ENCODE peak calls at places on chromosome 12, in nine cellular contexts. One of them, this sample, is unnamed.

GRCh38 chr12:65171073-65171472 is 1.7 kb downstream of the LEMD3 start:
- DNase-seq in NAMALWA: no peak
- DNase-seq in NCI-H1048: no peak
- DNase-seq in NCI-H1105 treated with DMSO at 0.1 percent for 48 hours: no peak
- DNase-seq in cardiac fibroblast: no peak
- DNase-seq in brain microvascular endothelial cell: no peak
- DNase-seq in astrocyte of the cerebellum: no peak
- DNase-seq in nucleus accumbens: no peak
- DNase-seq in kidney: no peak
- DNase-seq in this sample: no peak

GRCh38 chr12:78684419-78684818 is 180.2 kb upstream of the SYT1 start:
- DNase-seq in NAMALWA: no peak
- DNase-seq in NCI-H1048: no peak
- DNase-seq in NCI-H1105 treated with DMSO at 0.1 percent for 48 hours: peak; percentile 38
- DNase-seq in cardiac fibroblast: no peak
- DNase-seq in brain microvascular endothelial cell: no peak
- DNase-seq in astrocyte of the cerebellum: no peak
- DNase-seq in nucleus accumbens: no peak
- DNase-seq in kidney: no peak
- DNase-seq in this sample: no peak

GRCh38 chr12:20798561-20798960 is 11.9 kb upstream of the SLCO1B3 start:
- DNase-seq in NAMALWA: peak; percentile 13
- DNase-seq in NCI-H1048: no peak
- DNase-seq in NCI-H1105 treated with DMSO at 0.1 percent for 48 hours: peak; percentile 38
- DNase-seq in cardiac fibroblast: peak; percentile 43
- DNase-seq in brain microvascular endothelial cell: peak; percentile 31
- DNase-seq in astrocyte of the cerebellum: peak; percentile 23
- DNase-seq in nucleus accumbens: no peak
- DNase-seq in kidney: no peak
- DNase-seq in this sample: no peak

GRCh38 chr12:99154983-99155336 is 492.6 kb upstream of the GARIN6 start:
- DNase-seq in NAMALWA: no peak
- DNase-seq in NCI-H1048: no peak
- DNase-seq in NCI-H1105 treated with DMSO at 0.1 percent for 48 hours: no peak
- DNase-seq in cardiac fibroblast: no peak
- DNase-seq in brain microvascular endothelial cell: no peak
- DNase-seq in astrocyte of the cerebellum: no peak
- DNase-seq in nucleus accumbens: no peak
- DNase-seq in kidney: no peak
- DNase-seq in this sample: no peak

GRCh38 chr12:52506858-52507715 is 13.1 kb downstream of the KRT5 start:
- DNase-seq in NAMALWA: peak; percentile 50
- DNase-seq in NCI-H1048: no peak
- DNase-seq in NCI-H1105 treated with DMSO at 0.1 percent for 48 hours: peak; percentile 9
- DNase-seq in cardiac fibroblast: peak; percentile 91
- DNase-seq in brain microvascular endothelial cell: peak; percentile 78
- DNase-seq in astrocyte of the cerebellum: peak; percentile 73
- DNase-seq in nucleus accumbens: no peak
- DNase-seq in kidney: no peak
- DNase-seq in this sample: no peak

GRCh38 chr12:124938606-124939427 is 24.4 kb upstream of the UBC start:
- DNase-seq in NAMALWA: peak; percentile 53
- DNase-seq in NCI-H1048: no peak
- DNase-seq in NCI-H1105 treated with DMSO at 0.1 percent for 48 hours: no peak
- DNase-seq in cardiac fibroblast: peak; percentile 91
- DNase-seq in brain microvascular endothelial cell: peak; percentile 88
- DNase-seq in astrocyte of the cerebellum: peak; percentile 70
- DNase-seq in nucleus accumbens: no peak
- DNase-seq in kidney: peak; percentile 84
- DNase-seq in this sample: no peak

GRCh38 chr12:106415134-106415533 is 57.6 kb downstream of the POLR3B start:
- DNase-seq in NAMALWA: no peak
- DNase-seq in NCI-H1048: no peak
- DNase-seq in NCI-H1105 treated with DMSO at 0.1 percent for 48 hours: no peak
- DNase-seq in cardiac fibroblast: peak; percentile 47
- DNase-seq in brain microvascular endothelial cell: peak; percentile 75
- DNase-seq in astrocyte of the cerebellum: peak; percentile 11
- DNase-seq in nucleus accumbens: no peak
- DNase-seq in kidney: no peak
- DNase-seq in this sample: no peak

GRCh38 chr12:52130695-52131094 is 51.2 kb downstream of the SMIM41 start:
- DNase-seq in NAMALWA: peak; percentile 24
- DNase-seq in NCI-H1048: no peak
- DNase-seq in NCI-H1105 treated with DMSO at 0.1 percent for 48 hours: peak; percentile 14
- DNase-seq in cardiac fibroblast: no peak
- DNase-seq in brain microvascular endothelial cell: no peak
- DNase-seq in astrocyte of the cerebellum: no peak
- DNase-seq in nucleus accumbens: no peak
- DNase-seq in kidney: no peak
- DNase-seq in this sample: no peak

GRCh38 chr12:25200703-25201102 is 5.7 kb downstream of the ETFRF1 start:
- DNase-seq in NAMALWA: no peak
- DNase-seq in NCI-H1048: no peak
- DNase-seq in NCI-H1105 treated with DMSO at 0.1 percent for 48 hours: no peak
- DNase-seq in cardiac fibroblast: peak; percentile 34
- DNase-seq in brain microvascular endothelial cell: peak; percentile 53
- DNase-seq in astrocyte of the cerebellum: peak; percentile 40
- DNase-seq in nucleus accumbens: no peak
- DNase-seq in kidney: no peak
- DNase-seq in this sample: no peak

GRCh38 chr12:122946690-122947271 is 19.5 kb downstream of the ABCB9 start:
- DNase-seq in NAMALWA: peak; percentile 39
- DNase-seq in NCI-H1048: no peak
- DNase-seq in NCI-H1105 treated with DMSO at 0.1 percent for 48 hours: no peak
- DNase-seq in cardiac fibroblast: peak; percentile 96
- DNase-seq in brain microvascular endothelial cell: peak; percentile 99
- DNase-seq in astrocyte of the cerebellum: peak; percentile 98
- DNase-seq in nucleus accumbens: no peak
- DNase-seq in kidney: peak; percentile 95
- DNase-seq in this sample: peak; percentile 22

GRCh38 chr12:70664463-70664862 is 27.2 kb upstream of the PTPRB start:
- DNase-seq in NAMALWA: no peak
- DNase-seq in NCI-H1048: no peak
- DNase-seq in NCI-H1105 treated with DMSO at 0.1 percent for 48 hours: peak; percentile 95
- DNase-seq in cardiac fibroblast: peak; percentile 38
- DNase-seq in brain microvascular endothelial cell: no peak
- DNase-seq in astrocyte of the cerebellum: peak; percentile 35
- DNase-seq in nucleus accumbens: peak; percentile 4
- DNase-seq in kidney: no peak
- DNase-seq in this sample: peak; percentile 4

GRCh38 chr12:71626768-71627167 is 36.9 kb downstream of the ZFC3H1 start:
- DNase-seq in NAMALWA: no peak
- DNase-seq in NCI-H1048: no peak
- DNase-seq in NCI-H1105 treated with DMSO at 0.1 percent for 48 hours: no peak
- DNase-seq in cardiac fibroblast: peak; percentile 41
- DNase-seq in brain microvascular endothelial cell: no peak
- DNase-seq in astrocyte of the cerebellum: no peak
- DNase-seq in nucleus accumbens: no peak
- DNase-seq in kidney: no peak
- DNase-seq in this sample: no peak

GRCh38 chr12:98533723-98534251 is 18.4 kb downstream of the TMPO start:
- DNase-seq in NAMALWA: no peak
- DNase-seq in NCI-H1048: no peak
- DNase-seq in NCI-H1105 treated with DMSO at 0.1 percent for 48 hours: no peak
- DNase-seq in cardiac fibroblast: peak; percentile 54
- DNase-seq in brain microvascular endothelial cell: no peak
- DNase-seq in astrocyte of the cerebellum: no peak
- DNase-seq in nucleus accumbens: no peak
- DNase-seq in kidney: no peak
- DNase-seq in this sample: no peak

GRCh38 chr12:120751389-120751788 is 25.8 kb downstream of the ACADS start:
- DNase-seq in NAMALWA: no peak
- DNase-seq in NCI-H1048: no peak
- DNase-seq in NCI-H1105 treated with DMSO at 0.1 percent for 48 hours: no peak
- DNase-seq in cardiac fibroblast: no peak
- DNase-seq in brain microvascular endothelial cell: no peak
- DNase-seq in astrocyte of the cerebellum: no peak
- DNase-seq in nucleus accumbens: no peak
- DNase-seq in kidney: no peak
- DNase-seq in this sample: no peak

This sample was measured in hippocampal formation.